ENCODE peak calls at places on chromosome 12, in ten cellular contexts. One of them, this sample, is unnamed.

GRCh38 chr12:55955800-55956508 is 9.9 kb downstream of the PMEL start:
- DNase-seq in K562: peak; percentile 80
- DNase-seq in upper lobe of left lung: no peak
- DNase-seq in GM23338: peak; percentile 54
- DNase-seq in neural progenitor cell: no peak
- DNase-seq in uterus: peak; percentile 27
- DNase-seq in left ventricle myocardium inferior: no peak
- DNase-seq in DND-41: peak; percentile 71
- DNase-seq in A549: peak; percentile 87
- DNase-seq in IMR-90: peak; percentile 76
- DNase-seq in this sample: peak; percentile 88

GRCh38 chr12:69886715-69887114 is 61.7 kb downstream of the MYRFL start:
- DNase-seq in K562: no peak
- DNase-seq in upper lobe of left lung: no peak
- DNase-seq in GM23338: no peak
- DNase-seq in neural progenitor cell: no peak
- DNase-seq in uterus: no peak
- DNase-seq in left ventricle myocardium inferior: no peak
- DNase-seq in DND-41: no peak
- DNase-seq in A549: no peak
- DNase-seq in IMR-90: no peak
- DNase-seq in this sample: no peak

GRCh38 chr12:30795660-30796507 is 41.1 kb upstream of the CAPRIN2 start:
- DNase-seq in K562: peak; percentile 58
- DNase-seq in upper lobe of left lung: peak; percentile 52
- DNase-seq in GM23338: peak; percentile 91
- DNase-seq in neural progenitor cell: peak; percentile 84
- DNase-seq in uterus: peak; percentile 33
- DNase-seq in left ventricle myocardium inferior: peak; percentile 51
- DNase-seq in DND-41: no peak
- DNase-seq in A549: peak; percentile 77
- DNase-seq in IMR-90: peak; percentile 80
- DNase-seq in this sample: peak; percentile 72

GRCh38 chr12:107464644-107465043 is 221.0 kb upstream of the PWP1 start:
- DNase-seq in K562: no peak
- DNase-seq in upper lobe of left lung: no peak
- DNase-seq in GM23338: no peak
- DNase-seq in neural progenitor cell: no peak
- DNase-seq in uterus: no peak
- DNase-seq in left ventricle myocardium inferior: no peak
- DNase-seq in DND-41: no peak
- DNase-seq in A549: no peak
- DNase-seq in IMR-90: no peak
- DNase-seq in this sample: no peak

GRCh38 chr12:19675361-19675760 is 236.1 kb downstream of the AEBP2 start:
- DNase-seq in K562: no peak
- DNase-seq in upper lobe of left lung: no peak
- DNase-seq in GM23338: no peak
- DNase-seq in neural progenitor cell: no peak
- DNase-seq in uterus: no peak
- DNase-seq in left ventricle myocardium inferior: no peak
- DNase-seq in DND-41: no peak
- DNase-seq in A549: no peak
- DNase-seq in IMR-90: no peak
- DNase-seq in this sample: no peak

GRCh38 chr12:70744133-70744532 is 106.9 kb upstream of the PTPRB start:
- DNase-seq in K562: no peak
- DNase-seq in upper lobe of left lung: no peak
- DNase-seq in GM23338: no peak
- DNase-seq in neural progenitor cell: no peak
- DNase-seq in uterus: no peak
- DNase-seq in left ventricle myocardium inferior: no peak
- DNase-seq in DND-41: no peak
- DNase-seq in A549: no peak
- DNase-seq in IMR-90: no peak
- DNase-seq in this sample: peak; percentile 80

GRCh38 chr12:21073822-21074460 is 57.1 kb upstream of the SLCO1B1 start:
- DNase-seq in K562: no peak
- DNase-seq in upper lobe of left lung: no peak
- DNase-seq in GM23338: peak; percentile 5
- DNase-seq in neural progenitor cell: peak; percentile 1
- DNase-seq in uterus: no peak
- DNase-seq in left ventricle myocardium inferior: no peak
- DNase-seq in DND-41: no peak
- DNase-seq in A549: no peak
- DNase-seq in IMR-90: no peak
- DNase-seq in this sample: peak; percentile 67

GRCh38 chr12:23888396-23889068 is 60.9 kb downstream of the SOX5 start:
- DNase-seq in K562: no peak
- DNase-seq in upper lobe of left lung: no peak
- DNase-seq in GM23338: no peak
- DNase-seq in neural progenitor cell: no peak
- DNase-seq in uterus: no peak
- DNase-seq in left ventricle myocardium inferior: no peak
- DNase-seq in DND-41: no peak
- DNase-seq in A549: no peak
- DNase-seq in IMR-90: no peak
- DNase-seq in this sample: no peak

GRCh38 chr12:63955831-63956685 is 111.6 kb downstream of the SRGAP1 start:
- DNase-seq in K562: no peak
- DNase-seq in upper lobe of left lung: peak; percentile 76
- DNase-seq in GM23338: no peak
- DNase-seq in neural progenitor cell: no peak
- DNase-seq in uterus: peak; percentile 75
- DNase-seq in left ventricle myocardium inferior: no peak
- DNase-seq in DND-41: no peak
- DNase-seq in A549: no peak
- DNase-seq in IMR-90: peak; percentile 76
- DNase-seq in this sample: no peak

GRCh38 chr12:1473418-1473817 is 121.0 kb downstream of the FBXL14 start:
- DNase-seq in K562: no peak
- DNase-seq in upper lobe of left lung: no peak
- DNase-seq in GM23338: no peak
- DNase-seq in neural progenitor cell: no peak
- DNase-seq in uterus: no peak
- DNase-seq in left ventricle myocardium inferior: no peak
- DNase-seq in DND-41: peak; percentile 85
- DNase-seq in A549: no peak
- DNase-seq in IMR-90: no peak
- DNase-seq in this sample: peak; percentile 69

GRCh38 chr12:21502164-21502496 is 541 bp downstream of the GOLT1B start:
- DNase-seq in K562: no peak
- DNase-seq in upper lobe of left lung: peak; percentile 51
- DNase-seq in GM23338: no peak
- DNase-seq in neural progenitor cell: no peak
- DNase-seq in uterus: no peak
- DNase-seq in left ventricle myocardium inferior: no peak
- DNase-seq in DND-41: peak; percentile 42
- DNase-seq in A549: peak; percentile 28
- DNase-seq in IMR-90: peak; percentile 34
- DNase-seq in this sample: peak; percentile 9

GRCh38 chr12:67222302-67222701 is 46.9 kb upstream of the CAND1 start:
- DNase-seq in K562: peak; percentile 8
- DNase-seq in upper lobe of left lung: no peak
- DNase-seq in GM23338: peak; percentile 75
- DNase-seq in neural progenitor cell: peak; percentile 41
- DNase-seq in uterus: no peak
- DNase-seq in left ventricle myocardium inferior: no peak
- DNase-seq in DND-41: no peak
- DNase-seq in A549: no peak
- DNase-seq in IMR-90: peak; percentile 10
- DNase-seq in this sample: peak; percentile 45

GRCh38 chr12:104352106-104352713 is 48.7 kb downstream of the EID3 start:
- DNase-seq in K562: no peak
- DNase-seq in upper lobe of left lung: no peak
- DNase-seq in GM23338: no peak
- DNase-seq in neural progenitor cell: no peak
- DNase-seq in uterus: no peak
- DNase-seq in left ventricle myocardium inferior: no peak
- DNase-seq in DND-41: no peak
- DNase-seq in A549: no peak
- DNase-seq in IMR-90: peak; percentile 64
- DNase-seq in this sample: peak; percentile 35

GRCh38 chr12:25959069-25959961 is 833 bp downstream of the RASSF8 start:
- DNase-seq in K562: no peak
- DNase-seq in upper lobe of left lung: peak; percentile 47
- DNase-seq in GM23338: peak; percentile 64
- DNase-seq in neural progenitor cell: peak; percentile 65
- DNase-seq in uterus: peak; percentile 78
- DNase-seq in left ventricle myocardium inferior: peak; percentile 45
- DNase-seq in DND-41: no peak
- DNase-seq in A549: peak; percentile 21
- DNase-seq in IMR-90: peak; percentile 85
- DNase-seq in this sample: peak; percentile 73

GRCh38 chr12:102300824-102301461 is 103.3 kb upstream of the PMCH start:
- DNase-seq in K562: peak; percentile 36
- DNase-seq in upper lobe of left lung: no peak
- DNase-seq in GM23338: peak; percentile 79
- DNase-seq in neural progenitor cell: peak; percentile 55
- DNase-seq in uterus: no peak
- DNase-seq in left ventricle myocardium inferior: no peak
- DNase-seq in DND-41: no peak
- DNase-seq in A549: peak; percentile 12
- DNase-seq in IMR-90: peak; percentile 73
- DNase-seq in this sample: peak; percentile 63

GRCh38 chr12:116126610-116127009 is 150.9 kb downstream of the MED13L start:
- DNase-seq in K562: no peak
- DNase-seq in upper lobe of left lung: no peak
- DNase-seq in GM23338: no peak
- DNase-seq in neural progenitor cell: no peak
- DNase-seq in uterus: no peak
- DNase-seq in left ventricle myocardium inferior: no peak
- DNase-seq in DND-41: no peak
- DNase-seq in A549: no peak
- DNase-seq in IMR-90: peak; percentile 62
- DNase-seq in this sample: no peak
- H3K4me1 ChIP-seq in K562: peaks cover 29% of the 10 kb centered on the region
- H3K4me1 ChIP-seq in upper lobe of left lung: peaks cover 77% of the 10 kb centered on the region
- H3K4me1 ChIP-seq in GM23338: peaks cover 53% of the 10 kb centered on the region
- H3K4me1 ChIP-seq in neural progenitor cell: peaks cover 36% of the 10 kb centered on the region
- H3K4me1 ChIP-seq in uterus: no peaks in the 10 kb centered on the region
- H3K4me1 ChIP-seq in left ventricle myocardium inferior: peaks cover 91% of the 10 kb centered on the region
- H3K4me1 ChIP-seq in DND-41: peaks cover 11% of the 10 kb centered on the region
- H3K4me1 ChIP-seq in A549: peaks cover 82% of the 10 kb centered on the region
- H3K4me1 ChIP-seq in IMR-90: peaks cover 22% of the 10 kb centered on the region
- H3K4me1 ChIP-seq in this sample: peaks cover 43% of the 10 kb centered on the region

DNA sequence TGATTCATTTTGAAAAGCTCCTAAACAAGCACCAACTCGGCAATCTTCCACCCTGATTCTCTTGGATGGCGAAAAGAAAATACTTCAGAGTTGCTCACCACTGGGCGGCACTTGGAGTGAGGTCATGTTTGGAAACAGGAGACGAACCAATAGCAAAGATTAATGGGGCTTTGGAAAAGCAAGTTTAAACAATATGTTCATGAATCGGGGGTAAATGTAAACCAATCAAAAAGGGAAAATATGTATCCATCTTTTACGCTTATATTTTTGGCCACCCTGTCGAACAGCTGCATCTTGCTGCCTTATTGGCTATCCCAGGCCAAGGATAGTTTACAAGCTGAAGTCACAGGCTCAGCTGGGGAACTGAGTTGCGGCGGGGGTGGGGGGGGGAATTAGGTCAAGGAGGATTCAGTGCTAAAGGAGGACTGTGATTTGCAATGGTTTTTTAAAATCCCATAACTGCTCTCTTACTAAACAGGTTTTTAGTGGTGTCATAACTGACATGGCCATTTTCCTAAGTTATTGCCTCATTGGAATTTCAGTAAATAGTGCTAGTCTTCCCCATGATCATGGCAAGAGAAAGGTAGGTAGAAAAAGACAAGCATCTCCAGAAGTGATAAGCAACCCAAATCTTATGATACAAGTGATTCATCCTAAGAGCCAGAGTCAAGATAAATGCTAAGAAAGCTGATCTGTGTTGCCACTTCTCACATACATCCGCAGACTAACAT is 210.6 kb downstream of the PHLDA1 start:
- DNase-seq in K562: no peak
- DNase-seq in upper lobe of left lung: no peak
- DNase-seq in GM23338: no peak
- DNase-seq in neural progenitor cell: no peak
- DNase-seq in uterus: peak; percentile 29
- DNase-seq in left ventricle myocardium inferior: peak; percentile 16
- DNase-seq in DND-41: no peak
- DNase-seq in A549: no peak
- DNase-seq in IMR-90: peak; percentile 97
- DNase-seq in this sample: peak; percentile 79
- TF ChIP-seq CTCF in K562: no peak
- TF ChIP-seq CTCF in upper lobe of left lung: peak; percentile 21
- TF ChIP-seq CTCF in GM23338: peak; percentile 17
- TF ChIP-seq CTCF in neural progenitor cell: no peak
- TF ChIP-seq CTCF in uterus: no peak
- TF ChIP-seq CTCF in left ventricle myocardium inferior: no peak
- TF ChIP-seq CTCF in DND-41: no peak
- TF ChIP-seq CTCF in A549: no peak
- TF ChIP-seq CTCF in IMR-90: peak; percentile 18
- TF ChIP-seq CTCF in this sample: no peak

DNA sequence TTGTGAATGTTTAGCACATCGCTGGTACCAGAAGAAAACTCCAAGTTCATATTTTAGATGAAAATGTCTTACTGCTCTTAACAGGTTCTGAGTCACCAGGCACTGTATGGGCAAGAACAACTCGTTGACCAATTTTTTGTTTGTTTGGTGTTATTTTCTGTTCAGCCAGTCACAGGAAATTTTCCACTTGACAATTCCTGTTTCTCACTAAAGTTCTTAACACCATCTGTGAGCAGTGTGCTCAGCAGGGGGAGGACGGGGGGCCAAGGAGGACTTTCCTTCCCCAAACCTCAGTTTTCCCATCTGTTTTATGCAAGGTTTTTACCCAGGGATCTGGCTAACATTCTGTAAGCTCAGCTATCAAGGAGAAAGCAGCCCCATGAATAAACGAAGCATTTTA is 3.0 kb downstream of the NUAK1 start:
- DNase-seq in K562: no peak
- DNase-seq in upper lobe of left lung: no peak
- DNase-seq in GM23338: no peak
- DNase-seq in neural progenitor cell: peak; percentile 26
- DNase-seq in uterus: no peak
- DNase-seq in left ventricle myocardium inferior: no peak
- DNase-seq in DND-41: no peak
- DNase-seq in A549: no peak
- DNase-seq in IMR-90: peak; percentile 55
- DNase-seq in this sample: peak; percentile 68
- H3K4me1 ChIP-seq in K562: no peaks in the 10 kb centered on the region
- H3K4me1 ChIP-seq in upper lobe of left lung: peaks cover 41% of the 10 kb centered on the region
- H3K4me1 ChIP-seq in GM23338: peaks cover 67% of the 10 kb centered on the region
- H3K4me1 ChIP-seq in neural progenitor cell: peaks cover 48% of the 10 kb centered on the region
- H3K4me1 ChIP-seq in uterus: peaks cover 4% of the 10 kb centered on the region
- H3K4me1 ChIP-seq in left ventricle myocardium inferior: peaks cover 93% of the 10 kb centered on the region
- H3K4me1 ChIP-seq in DND-41: no peaks in the 10 kb centered on the region
- H3K4me1 ChIP-seq in A549: peaks cover 70% of the 10 kb centered on the region
- H3K4me1 ChIP-seq in IMR-90: peaks cover 29% of the 10 kb centered on the region
- H3K4me1 ChIP-seq in this sample: peaks cover 64% of the 10 kb centered on the region

DNA sequence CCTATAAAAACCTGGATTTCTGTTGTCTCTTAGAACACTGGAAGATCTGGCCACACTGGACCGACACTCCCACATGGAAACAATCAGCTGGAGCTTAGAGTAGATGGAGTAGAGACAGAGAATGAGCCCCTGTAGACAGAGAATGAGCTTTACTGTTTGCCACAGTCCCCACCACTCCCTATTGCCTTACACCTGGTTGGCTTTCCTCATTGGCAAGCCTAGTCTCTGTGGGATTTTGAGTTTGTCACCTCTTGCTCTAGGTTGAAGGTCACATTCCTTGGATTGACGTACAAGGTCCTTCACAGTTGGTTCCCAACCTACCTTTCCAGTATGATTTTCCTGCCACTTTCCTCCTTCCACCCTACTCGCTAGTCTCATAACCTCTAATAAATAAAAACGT is 2.0 kb upstream of the HCAR1 start:
- DNase-seq in K562: no peak
- DNase-seq in upper lobe of left lung: no peak
- DNase-seq in GM23338: no peak
- DNase-seq in neural progenitor cell: no peak
- DNase-seq in uterus: no peak
- DNase-seq in left ventricle myocardium inferior: no peak
- DNase-seq in DND-41: no peak
- DNase-seq in A549: no peak
- DNase-seq in IMR-90: no peak
- DNase-seq in this sample: no peak
- TF ChIP-seq CTCF in K562: no peak
- TF ChIP-seq CTCF in upper lobe of left lung: no peak
- TF ChIP-seq CTCF in GM23338: no peak
- TF ChIP-seq CTCF in neural progenitor cell: no peak
- TF ChIP-seq CTCF in uterus: no peak
- TF ChIP-seq CTCF in left ventricle myocardium inferior: no peak
- TF ChIP-seq CTCF in DND-41: no peak
- TF ChIP-seq CTCF in A549: no peak
- TF ChIP-seq CTCF in IMR-90: no peak
- TF ChIP-seq CTCF in this sample: no peak